ENCODE peak calls at places on chromosomes 4 and X, in four cellular contexts. K is HCT116, D is HepG2, N is K562. B is an unnamed sample.

GRCh38 chr4:82681759-82682158 is 116.8 kb downstream of the SCD5 start:
- DNase-seq in D (no peak), N (no peak), K (no peak), B (no peak)

GRCh38 chr4:122121593-122121992 is 30.5 kb upstream of the BLTP1 start:
- DNase-seq in N (no peak), K (no peak), D (no peak), B (no peak)

GRCh38 chr4:135365065-135365464 is 1163.5 kb upstream of the PABPC4L start:
- DNase-seq in D (no peak), N (no peak), K (no peak), B (no peak)

GRCh38 chrX:100649550-100650356 is 5.8 kb downstream of the SRPX2 start:
- DNase-seq in N (no peak), D (peak), K (no peak), B (no peak)

GRCh38 chrX:47577424-47577823 is 4.8 kb upstream of the TIMP1 start:
- DNase-seq in D (no peak), N (peak), K (no peak), B (no peak)

GRCh38 chrX:136126892-136127406 is 20.4 kb upstream of the FHL1 start:
- DNase-seq in N (no peak), K (no peak), D (no peak), B (no peak)

GRCh38 chr4:37928896-37929537 is 31.2 kb upstream of the PTTG2 start:
- DNase-seq in N (no peak), D (no peak), K (no peak), B (no peak)

GRCh38 chr4:127421418-127421817 is 211.3 kb upstream of the INTU start:
- DNase-seq in D (no peak), N (no peak), K (no peak), B (no peak)

GRCh38 chr4:121599049-121599448 is 97.7 kb downstream of the ANXA5 start:
- DNase-seq in K (no peak), N (no peak), D (no peak), B (no peak)

GRCh38 chrX:16628954-16629595 is 20.9 kb upstream of the S100G start:
- DNase-seq in N (peak), K (no peak), D (no peak), B (no peak)

GRCh38 chrX:51461053-51462050 is 35.0 kb downstream of the NUDT11 start:
- DNase-seq in K (peak), N (peak), D (peak), B (peak)

GRCh38 chrX:39440734-39441305 is 639.6 kb downstream of the MID1IP1 start:
- DNase-seq in N (peak), D (no peak), K (no peak), B (no peak)

GRCh38 chr4:48588230-48588943 is 98.3 kb downstream of the ZAR1 start:
- DNase-seq in K (no peak), D (no peak), N (peak), B (no peak)

GRCh38 chr4:37845201-37845600 is 18.7 kb downstream of the PGM2 start:
- DNase-seq in N (no peak), D (no peak), K (no peak), B (no peak)

GRCh38 chr4:119731778-119732177 is 103.2 kb upstream of the PDE5A start:
- DNase-seq in N (no peak), K (no peak), D (no peak), B (no peak)

GRCh38 chr4:119733431-119733830 is 104.8 kb upstream of the PDE5A start:
- DNase-seq in K (no peak), D (no peak), N (no peak), B (no peak)

GRCh38 chr4:119729815-119730643 is 101.4 kb upstream of the PDE5A start:
- DNase-seq in D (peak), N (peak), K (peak), B (peak)

GRCh38 chr4:119730644-119730995 is 102.0 kb upstream of the PDE5A start:
- DNase-seq in N (no peak), K (no peak), D (no peak), B (no peak)

GRCh38 chr4:119731146-119731742 is 102.6 kb upstream of the PDE5A start:
- DNase-seq in N (no peak), K (no peak), D (no peak), B (no peak)
- TF ChIP-seq TCF7L2 in N (no peak), K (no peak), D (no peak), B (no peak)

GRCh38 chr4:88791274-88791673 is 93.6 kb upstream of the NAP1L5 start:
- DNase-seq in N (peak), K (peak), D (peak), B (no peak)

GRCh38 chr4:88786011-88786410 is 88.4 kb upstream of the NAP1L5 start:
- DNase-seq in N (no peak), D (no peak), K (no peak), B (no peak)

GRCh38 chr4:88792821-88793220 is 95.2 kb upstream of the NAP1L5 start:
- DNase-seq in D (no peak), N (no peak), K (no peak), B (no peak)

GRCh38 chr4:88792268-88792781 is 94.7 kb upstream of the NAP1L5 start:
- DNase-seq in D (peak), N (no peak), K (no peak), B (no peak)

DNA sequence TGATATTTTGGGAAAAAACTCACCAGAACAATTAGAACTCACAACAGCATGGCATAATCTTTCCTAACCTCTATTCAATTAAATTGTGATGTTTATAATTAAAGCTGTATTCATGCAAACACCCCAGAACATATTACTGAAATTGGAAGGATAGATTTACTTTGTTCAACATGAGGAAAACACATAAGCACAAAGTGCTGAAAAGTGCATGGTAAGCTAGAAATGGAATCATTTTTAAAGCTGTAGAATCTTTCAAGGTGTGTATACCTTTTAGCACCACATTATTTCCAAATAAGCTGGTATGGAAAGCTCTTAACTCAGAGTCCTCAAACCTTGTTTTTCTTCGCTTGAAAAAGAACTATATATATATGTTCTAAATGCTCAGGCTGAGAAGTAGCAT is 90.8 kb upstream of the NAP1L5 start:
- DNase-seq in N (no peak), K (no peak), D (no peak), B (no peak)
- TF ChIP-seq REST in N (no peak), K (no peak), D (no peak), B (no peak)

DNA sequence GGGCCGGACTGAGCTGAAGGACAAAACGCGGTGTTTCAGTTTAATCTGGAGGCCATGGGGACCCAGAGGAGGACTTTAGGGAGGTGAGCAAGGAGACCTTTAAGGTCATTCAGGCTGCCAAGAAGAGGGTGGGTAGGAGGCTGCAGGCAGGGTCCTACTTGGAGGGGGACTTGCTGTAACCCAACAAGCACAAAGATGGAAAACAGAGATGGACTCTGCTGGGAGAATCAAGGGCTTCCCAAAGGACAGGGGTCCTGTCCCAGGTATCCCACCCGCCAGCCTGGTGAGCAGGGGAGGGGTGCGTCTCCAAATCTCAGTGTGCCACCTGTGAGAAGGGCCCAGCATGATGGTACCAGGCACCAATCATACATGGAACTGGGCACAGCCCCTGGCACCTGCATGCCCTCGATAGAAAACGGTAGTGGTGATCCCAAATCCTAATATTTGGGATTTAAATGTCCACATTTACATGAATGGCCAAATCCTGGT is 3.9 kb upstream of the HAUS3 start:
- DNase-seq in K (no peak), D (no peak), N (no peak), B (no peak)
- TF ChIP-seq TCF7L2 in K (no peak), D (no peak), N (no peak), B (no peak)

DNA sequence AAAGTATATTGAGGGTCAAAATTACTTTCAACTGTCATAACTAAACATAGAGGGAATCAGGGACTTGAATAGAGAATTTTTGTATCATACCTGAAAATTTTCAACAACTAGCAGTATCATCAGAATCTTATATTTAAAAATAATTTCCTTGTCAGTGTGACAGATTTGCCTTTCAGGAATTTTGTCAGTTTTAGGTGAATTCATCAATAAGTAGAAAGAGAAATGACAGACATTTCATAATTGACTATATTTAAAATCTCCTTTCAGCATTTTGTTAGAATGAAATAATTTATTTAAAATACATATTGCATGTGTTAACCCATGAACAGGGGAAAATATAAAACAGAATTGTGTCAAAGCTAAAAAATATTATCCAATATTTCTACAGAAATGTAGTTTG is 8.6 kb upstream of the PDCL2 start:
- DNase-seq in K (no peak), N (no peak), D (no peak), B (no peak)
- TF ChIP-seq REST in K (no peak), N (no peak), D (no peak), B (no peak)

DNA sequence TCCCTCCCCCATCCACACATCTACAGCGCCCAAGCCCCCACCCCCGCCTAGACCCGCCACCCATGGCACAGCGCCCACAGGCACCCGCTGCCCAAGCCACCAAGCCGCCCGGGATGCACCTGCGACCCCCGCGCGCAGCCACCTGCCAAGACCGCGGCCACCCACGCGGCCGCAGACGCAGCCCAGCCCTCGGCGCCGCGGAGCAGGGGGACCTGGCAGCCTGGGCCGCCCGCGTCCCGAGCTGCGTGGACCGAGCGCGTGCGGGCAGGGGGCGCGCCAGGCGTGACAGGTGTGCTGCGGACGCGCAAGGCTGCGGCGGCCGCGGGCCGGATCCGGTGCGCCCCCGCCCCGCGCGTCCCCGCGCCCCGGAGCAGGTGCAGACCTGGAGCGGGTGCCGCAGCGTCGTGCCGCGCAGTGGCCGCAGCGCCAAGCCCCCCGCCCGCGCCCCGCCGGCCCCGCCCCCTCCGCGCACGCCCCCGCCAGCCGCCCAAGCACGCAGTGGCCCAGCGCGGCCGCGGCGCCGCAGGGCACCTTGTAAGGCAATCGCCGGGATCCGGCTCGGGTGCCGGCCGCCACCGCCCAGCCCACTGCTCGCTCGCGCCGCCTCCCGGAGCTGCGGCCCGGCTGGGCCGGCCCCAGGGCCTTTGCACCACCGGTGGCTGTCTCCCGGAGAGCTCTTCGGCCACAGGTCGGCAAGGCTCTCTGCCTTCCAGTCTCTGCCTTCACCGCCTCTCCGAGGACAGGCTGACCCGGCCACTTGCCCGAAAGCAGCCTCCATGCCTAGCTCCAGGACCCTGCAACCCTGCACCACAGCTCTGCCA is at the start of gene PNCK:
- DNase-seq in N (no peak), K (no peak), D (no peak), B (no peak)
- TF ChIP-seq TCF7L2 in N (no peak), K (no peak), D (no peak), B (no peak)

DNA sequence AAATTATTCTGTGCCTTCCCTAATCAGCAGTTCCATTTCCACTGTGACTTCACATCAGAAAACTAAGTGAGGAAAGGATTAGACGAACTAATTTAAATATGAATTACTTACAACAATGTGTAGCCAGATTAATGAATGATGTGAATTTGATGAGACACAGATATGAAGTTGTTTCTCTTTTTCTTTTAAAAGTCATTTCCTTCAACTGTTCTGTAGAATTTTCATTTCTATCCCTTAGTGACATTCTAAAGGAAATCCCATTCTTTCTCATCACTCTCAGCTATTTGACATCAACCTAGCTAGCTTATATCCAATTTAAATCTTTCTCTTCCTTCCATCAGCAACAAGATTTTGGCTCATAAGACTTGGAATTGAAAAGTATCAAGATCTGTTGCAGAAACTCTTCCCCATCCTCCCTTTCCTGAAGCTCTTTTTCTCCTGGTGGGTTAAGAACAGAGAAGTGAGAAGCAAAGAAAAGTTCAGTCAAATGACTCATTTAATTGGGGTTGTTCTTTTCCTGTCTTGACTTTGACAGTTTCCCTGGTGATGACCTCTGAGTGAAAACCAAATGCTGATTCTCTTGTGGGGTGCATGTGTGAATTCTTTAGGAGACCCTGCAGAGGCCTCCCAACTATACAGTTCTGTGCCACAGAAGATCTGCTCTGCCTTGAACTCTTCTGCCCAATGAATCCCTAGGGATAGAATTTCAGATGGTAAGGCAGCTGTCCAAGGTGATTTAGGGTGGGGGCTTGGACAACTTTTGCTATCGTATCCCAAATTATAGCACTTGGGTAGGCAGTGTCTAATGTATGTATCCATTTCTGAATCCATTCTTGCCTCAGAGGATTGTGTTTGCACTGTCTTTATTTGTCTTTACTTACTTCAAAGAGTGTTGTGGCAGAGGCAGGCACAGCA is 232.5 kb upstream of the GPRIN3 start:
- DNase-seq in K (no peak), N (no peak), D (no peak), B (no peak)
- TF ChIP-seq REST in K (no peak), N (no peak), D (no peak), B (no peak)

GRCh38 chr4:87032884-87033533 is 98.2 kb downstream of the AFF1 start:
- DNase-seq in N (no peak), K (no peak), D (peak), B (no peak)
- TF ChIP-seq TCF7L2 in N (no peak), K (no peak), D (no peak), B (no peak)

DNA sequence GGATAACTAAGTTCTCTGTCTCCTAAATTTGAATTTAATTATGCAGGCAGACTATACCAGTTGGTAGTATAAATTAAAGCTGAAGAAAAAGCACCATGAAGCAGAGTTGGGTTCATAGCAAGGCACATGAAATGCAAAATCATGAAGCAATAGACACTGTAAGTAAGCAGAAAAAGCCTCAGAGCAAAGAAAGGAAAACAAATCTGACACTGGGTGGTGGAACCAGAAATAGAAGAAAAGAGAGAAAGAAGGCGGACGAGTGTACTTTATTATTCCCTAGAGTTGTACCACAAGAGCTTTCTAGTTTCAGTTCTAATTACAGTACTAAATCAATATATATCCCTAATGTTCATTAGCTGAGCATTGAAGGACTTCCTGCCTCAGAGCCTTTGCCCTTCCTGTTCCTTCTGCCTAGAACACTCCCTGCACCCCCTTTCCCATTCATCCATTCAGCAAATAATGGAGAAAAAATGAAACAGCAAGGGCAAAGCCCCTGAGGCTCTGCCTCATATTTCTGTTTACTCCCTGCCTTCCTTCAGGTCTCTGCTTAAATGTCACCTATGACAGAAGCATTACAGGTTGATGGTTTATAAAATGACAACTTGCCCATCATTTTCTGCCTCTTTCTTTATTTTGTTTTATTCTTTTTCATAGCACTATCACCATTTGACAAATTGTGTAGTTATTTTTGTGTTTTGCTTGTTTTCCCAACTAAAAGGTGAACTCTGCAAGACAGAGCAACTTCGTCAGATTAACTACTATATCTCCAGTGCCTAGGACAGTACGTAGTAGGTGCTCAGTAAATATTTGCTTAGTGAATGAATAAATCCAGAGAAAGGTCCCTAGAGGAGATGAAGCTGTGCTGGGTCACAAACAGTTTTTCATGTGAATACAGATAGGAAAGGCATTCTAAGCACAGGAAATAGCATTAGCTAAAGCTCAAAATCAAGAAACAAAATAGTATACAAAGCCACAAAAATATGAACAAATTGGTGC is 154.0 kb upstream of the RASGEF1B start:
- DNase-seq in N (no peak), D (no peak), K (no peak), B (no peak)
- TF ChIP-seq REST in N (no peak), D (no peak), K (no peak), B (no peak)

DNA sequence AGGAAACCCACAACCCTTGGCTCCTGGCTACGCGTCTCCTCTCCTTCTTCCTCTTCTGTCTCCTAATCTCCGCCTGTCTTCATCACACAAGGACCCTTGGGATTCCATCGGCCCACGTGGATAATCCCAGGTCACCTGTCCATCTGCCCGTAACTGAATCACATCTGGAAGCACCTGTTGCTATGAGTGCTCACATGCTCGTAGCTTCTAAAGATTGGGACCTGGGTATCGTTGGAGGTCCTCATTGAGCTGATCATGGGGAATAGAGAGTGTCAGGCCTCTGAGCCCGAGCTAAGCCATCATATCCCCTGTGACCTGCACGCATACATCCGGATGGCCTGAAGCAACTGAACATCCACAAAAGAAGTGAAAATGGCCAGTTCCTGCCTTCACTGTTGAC is 175.4 kb downstream of the SHOX start:
- DNase-seq in D (no peak), N (no peak), K (no peak), B (no peak)
- TF ChIP-seq TCF7L2 in D (no peak), N (no peak), K (no peak), B (no peak)

GRCh38 chrX:20046270-20046669 is 55.4 kb upstream of the BCLAF3 start:
- DNase-seq in N (no peak), K (no peak), D (no peak), B (no peak)
- TF ChIP-seq REST in N (no peak), K (no peak), D (no peak), B (no peak)

B was measured in Panc1.